ENCODE peak calls at places on chromosome 1, in five cellular contexts. S is GM13976, K is MV-4-11, U is type B pancreatic cell, C is AG10803. Z is an unnamed sample.
A peak's percentile ranks its signal among the peaks of the same experiment; 100 is the strongest.

GRCh38 chr1:13700521-13701273 is 709 bp downstream of the PRDM2 start:
- DNase-seq in K (peak; percentile 43), C (peak; percentile 52), U (no peak), S (peak; percentile 72), Z (peak; percentile 41)

GRCh38 chr1:26044414-26044813 is 1.5 kb downstream of the SLC30A2 start:
- DNase-seq in K (no peak), U (no peak), C (no peak), S (no peak), Z (no peak)

GRCh38 chr1:17196496-17197180 is 8.3 kb upstream of the PADI1 start:
- DNase-seq in S (no peak), C (no peak), U (peak; percentile 56), K (no peak), Z (no peak)

GRCh38 chr1:203276408-203276807 is 28.9 kb upstream of the BTG2 start:
- DNase-seq in U (peak; percentile 52), K (no peak), S (no peak), C (no peak), Z (no peak)

GRCh38 chr1:7644906-7645750 is 126.0 kb upstream of the VAMP3 start:
- DNase-seq in U (no peak), S (no peak), K (no peak), C (no peak), Z (no peak)

GRCh38 chr1:31788825-31789256 is 24.7 kb upstream of the ADGRB2 start:
- DNase-seq in K (peak; percentile 49), S (no peak), U (no peak), C (peak; percentile 85), Z (peak; percentile 66)

GRCh38 chr1:244424649-244425334 is 26.9 kb downstream of the ADSS2 start:
- DNase-seq in U (no peak), S (no peak), K (no peak), C (no peak), Z (no peak)

GRCh38 chr1:67211589-67212563 is 45.6 kb downstream of the IL23R start:
- DNase-seq in U (no peak), K (peak; percentile 9), C (peak; percentile 18), S (peak; percentile 36), Z (peak; percentile 69)

GRCh38 chr1:32695098-32695904 is 7.3 kb downstream of the SYNC start:
- DNase-seq in S (no peak), U (no peak), C (peak; percentile 92), K (peak; percentile 79), Z (peak; percentile 88)

GRCh38 chr1:24803987-24804530 is 58.8 kb downstream of the CLIC4 start:
- DNase-seq in C (no peak), S (peak; percentile 25), K (no peak), U (no peak), Z (no peak)

GRCh38 chr1:111620412-111620971 is 903 bp downstream of the RAP1A start:
- DNase-seq in C (peak; percentile 25), S (no peak), U (no peak), K (peak; percentile 66), Z (peak; percentile 75)

GRCh38 chr1:162882248-162882666 is 21.3 kb upstream of the CCDC190 start:
- DNase-seq in K (no peak), S (no peak), C (peak; percentile 76), U (no peak), Z (no peak)

GRCh38 chr1:64471218-64471719 is 1.3 kb downstream of the CACHD1 start:
- DNase-seq in U (peak; percentile 72), K (no peak), S (peak; percentile 25), C (peak; percentile 13), Z (no peak)